ENCODE peak calls at places on chromosomes 3 and 15, in seven cellular contexts. T is uterus, L is thoracic aorta, F is MM.1S, A is aorta, D is transverse colon, J is psoas muscle. N is an unnamed sample.

GRCh38 chr3:157130138-157130880 is 29.6 kb downstream of the CCNL1 start:
- DNase-seq in T (peak; percentile 46), L (no peak), F (no peak), A (peak; percentile 49), D (peak; percentile 92), J (peak; percentile 61), N (no peak)

GRCh38 chr15:47399100-47399499 is 318.2 kb upstream of the SEMA6D start:
- DNase-seq in T (no peak), L (no peak), F (no peak), A (no peak), D (no peak), J (no peak), N (no peak)

GRCh38 chr3:37967252-37967881 is 23.2 kb upstream of the VILL start:
- DNase-seq in T (peak; percentile 64), L (no peak), F (peak; percentile 65), A (peak; percentile 81), D (peak; percentile 82), J (peak; percentile 64), N (no peak)

GRCh38 chr15:82298520-82298919 is 35.9 kb downstream of the SAXO2 start:
- DNase-seq in T (no peak), L (no peak), F (no peak), A (no peak), D (peak; percentile 27), J (no peak), N (no peak)

GRCh38 chr3:13722178-13722577 is 157.7 kb downstream of the WNT7A start:
- DNase-seq in T (no peak), L (no peak), F (no peak), A (no peak), D (no peak), J (no peak), N (no peak)

GRCh38 chr15:83285979-83286553 is 1.6 kb upstream of the BNC1 start:
- DNase-seq in T (no peak), L (no peak), F (no peak), A (no peak), D (no peak), J (no peak), N (no peak)

GRCh38 chr3:5054098-5054497 is 68.0 kb upstream of the ARL8B start:
- DNase-seq in T (no peak), L (no peak), F (no peak), A (peak; percentile 67), D (peak; percentile 13), J (no peak), N (no peak)

GRCh38 chr15:91311986-91312385 is 211.9 kb downstream of the SV2B start:
- DNase-seq in T (no peak), L (no peak), F (no peak), A (no peak), D (no peak), J (no peak), N (no peak)

GRCh38 chr3:197186887-197187588 is 111.4 kb downstream of the DLG1 start:
- DNase-seq in T (no peak), L (no peak), F (peak; percentile 76), A (no peak), D (no peak), J (no peak), N (no peak)

GRCh38 chr3:138187296-138188012 is at the start of gene ARMC8:
- DNase-seq in T (peak; percentile 49), L (no peak), F (peak; percentile 65), A (peak; percentile 69), D (peak; percentile 73), J (peak; percentile 62), N (peak; percentile 93)

GRCh38 chr15:60720493-60721231 is 241.7 kb upstream of the ICE2 start:
- DNase-seq in T (no peak), L (no peak), F (no peak), A (no peak), D (no peak), J (no peak), N (no peak)

GRCh38 chr3:183641875-183642274 is 6.5 kb downstream of the KLHL24 start:
- DNase-seq in T (no peak), L (no peak), F (no peak), A (no peak), D (no peak), J (no peak), N (no peak)

GRCh38 chr3:71345429-71346027 is 238.0 kb downstream of the FOXP1 start:
- DNase-seq in T (no peak), L (no peak), F (no peak), A (no peak), D (no peak), J (no peak), N (no peak)

DNA sequence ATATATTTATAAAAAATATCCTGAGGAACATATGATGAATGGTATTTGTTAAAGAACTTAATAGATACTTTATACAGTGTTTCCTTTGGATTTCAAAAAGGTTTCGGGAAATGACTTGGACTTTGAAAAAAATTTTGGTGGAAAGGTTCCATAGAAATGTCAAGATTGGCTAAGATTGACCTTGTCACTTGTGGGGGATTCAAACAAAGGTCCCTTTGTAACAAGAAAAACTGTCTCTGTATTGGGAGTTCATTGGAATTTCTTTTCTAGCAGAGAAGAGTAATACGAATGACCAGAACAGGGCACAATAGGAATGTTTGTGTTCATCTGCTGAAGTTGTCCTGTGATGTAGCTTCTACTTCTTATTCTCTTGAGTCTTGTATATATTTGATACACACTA is 43.2 kb downstream of the ARHGEF26 start:
- DNase-seq in T (no peak), L (no peak), F (no peak), A (no peak), D (no peak), J (no peak), N (no peak)
- H3K27ac ChIP-seq in T (no peak overlapping the region), L (no peak overlapping the region), F (no peak overlapping the region), A (no peak overlapping the region), D (no peak overlapping the region), J (no peak overlapping the region), N (no peak overlapping the region)

GRCh38 chr3:31966978-31967592 is 14.0 kb downstream of the OSBPL10 start:
- DNase-seq in T (no peak), L (no peak), F (no peak), A (no peak), D (no peak), J (no peak), N (no peak)
- H3K27ac ChIP-seq in T (peak overlapping the region; percentile 61), L (peak overlapping the region; percentile 92), F (no peak overlapping the region), A (no peak overlapping the region), D (peak overlapping the region; percentile 74), J (no peak overlapping the region), N (peak overlapping the region; percentile 34)

GRCh38 chr3:69330891-69331400 is 54.9 kb downstream of the FRMD4B start:
- DNase-seq in T (no peak), L (no peak), F (no peak), A (no peak), D (no peak), J (no peak), N (no peak)
- H3K27ac ChIP-seq in T (no peak overlapping the region), L (peak overlapping the region; percentile 1), F (no peak overlapping the region), A (no peak overlapping the region), D (peak overlapping the region; percentile 60), J (no peak overlapping the region), N (no peak overlapping the region)

GRCh38 chr15:38650384-38650783 is 85.8 kb upstream of the RASGRP1 start:
- DNase-seq in T (no peak), L (no peak), F (no peak), A (no peak), D (no peak), J (no peak), N (no peak)
- H3K27ac ChIP-seq in T (no peak overlapping the region), L (no peak overlapping the region), F (no peak overlapping the region), A (no peak overlapping the region), D (no peak overlapping the region), J (no peak overlapping the region), N (no peak overlapping the region)

GRCh38 chr3:190099099-190099498 is 21.6 kb downstream of the P3H2 start:
- DNase-seq in T (no peak), L (no peak), F (no peak), A (no peak), D (no peak), J (no peak), N (no peak)
- H3K27ac ChIP-seq in T (no peak overlapping the region), L (no peak overlapping the region), F (no peak overlapping the region), A (no peak overlapping the region), D (no peak overlapping the region), J (no peak overlapping the region), N (no peak overlapping the region)

DNA sequence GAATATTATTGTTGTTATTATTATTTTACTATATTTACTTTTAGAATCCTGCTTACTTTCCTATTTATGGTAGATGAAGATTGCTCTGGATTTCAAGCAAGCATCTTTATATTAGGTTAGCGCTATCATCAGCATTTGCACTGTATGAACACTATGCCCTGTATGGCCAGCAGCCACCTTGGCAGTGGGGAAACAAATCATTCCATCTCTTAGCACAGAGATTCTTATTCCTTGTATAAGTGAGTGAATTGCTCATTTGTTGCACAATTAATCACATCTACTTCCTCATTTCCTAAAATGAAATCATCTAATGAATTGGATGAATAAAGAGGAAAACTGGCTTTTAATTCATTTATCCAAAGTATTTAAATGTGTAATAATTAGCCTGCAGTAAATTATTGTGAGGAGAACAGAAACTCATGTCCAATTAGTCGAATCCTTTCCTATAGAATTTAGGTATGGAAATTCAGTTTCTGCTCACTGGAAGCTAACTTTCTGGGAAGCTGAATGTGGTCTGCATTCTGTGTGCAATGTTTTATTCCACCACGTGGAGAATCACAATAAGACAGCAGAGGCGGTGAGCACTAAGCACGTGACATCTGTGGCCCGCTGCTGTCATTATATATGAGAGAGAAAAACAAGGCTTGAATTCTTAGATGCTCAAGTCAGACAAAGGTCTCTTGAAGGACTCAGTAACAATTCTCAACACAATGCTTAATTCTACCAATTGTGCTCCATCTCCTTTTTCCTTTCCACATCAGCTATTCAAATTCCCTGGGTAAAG is 93.4 kb downstream of the PEX5L start:
- DNase-seq in T (no peak), L (no peak), F (no peak), A (no peak), D (no peak), J (no peak), N (no peak)
- H3K27ac ChIP-seq in T (no peak overlapping the region), L (no peak overlapping the region), F (no peak overlapping the region), A (no peak overlapping the region), D (no peak overlapping the region), J (no peak overlapping the region), N (no peak overlapping the region)

GRCh38 chr3:190883973-190884832 is 21.7 kb upstream of the GMNC start:
- DNase-seq in T (peak; percentile 18), L (no peak), F (peak; percentile 83), A (no peak), D (peak; percentile 21), J (no peak), N (no peak)
- H3K27ac ChIP-seq in T (no peak overlapping the region), L (no peak overlapping the region), F (no peak overlapping the region), A (no peak overlapping the region), D (no peak overlapping the region), J (no peak overlapping the region), N (no peak overlapping the region)

DNA sequence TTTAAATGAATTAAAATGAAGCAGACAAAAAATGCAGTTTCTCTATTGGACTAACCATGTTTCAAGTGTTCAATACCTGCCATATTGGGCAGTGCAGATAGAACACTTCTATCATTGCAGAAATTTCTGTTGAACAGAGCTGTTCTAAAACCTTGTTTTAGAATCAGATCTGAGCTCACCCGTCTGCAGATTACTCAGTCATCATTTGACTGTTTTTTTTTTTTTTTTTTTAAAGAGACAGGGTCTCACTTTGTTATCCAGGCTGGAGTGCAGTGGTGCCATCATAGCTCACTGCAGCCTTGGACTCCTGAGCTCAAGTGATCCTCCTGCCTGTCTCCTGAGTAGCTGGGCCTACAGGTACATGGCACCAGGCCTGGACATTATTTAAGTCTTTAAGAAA is 128.7 kb downstream of the APBA2 start:
- DNase-seq in T (no peak), L (no peak), F (no peak), A (no peak), D (no peak), J (no peak), N (no peak)
- H3K27ac ChIP-seq in T (no peak overlapping the region), L (no peak overlapping the region), F (no peak overlapping the region), A (no peak overlapping the region), D (no peak overlapping the region), J (no peak overlapping the region), N (no peak overlapping the region)